ENCODE peak calls at places on chromosome 15, in ten cellular contexts. I is esophagus muscularis mucosa; L is H9; C is A549; X is endodermal cell; W is sigmoid colon; A is naive thymus-derived CD4-positive, alpha-beta T cell; H is OCI-LY7; O is adrenal gland; T is HepG2. Y is an unnamed sample.

GRCh38 chr15:48803877-48804276 is 7.0 kb downstream of the CEP152 start:
- DNase-seq in C (no peak), W (no peak), I (no peak), T (no peak), H (no peak), X (no peak), O (no peak), L (no peak), A (no peak), Y (no peak)

GRCh38 chr15:55742498-55742926 is 440 bp downstream of the PRTG start:
- DNase-seq in H (no peak), L (no peak), T (no peak), I (peak; percentile 91), W (peak; percentile 72), C (peak; percentile 41), O (peak; percentile 37), X (no peak), A (no peak), Y (no peak)

GRCh38 chr15:74954515-74954914 is 2.1 kb downstream of the RPP25 start:
- DNase-seq in W (no peak), I (no peak), C (no peak), A (no peak), L (no peak), H (no peak), X (peak; percentile 70), O (peak; percentile 89), T (no peak), Y (no peak)

GRCh38 chr15:90807074-90807646 is 61.2 kb upstream of the FURIN start:
- DNase-seq in X (no peak), H (no peak), O (no peak), A (no peak), I (no peak), W (no peak), C (no peak), T (no peak), L (no peak), Y (no peak)

GRCh38 chr15:26179906-26180305 is 316.8 kb upstream of the ATP10A start:
- DNase-seq in O (no peak), L (peak; percentile 91), W (no peak), T (peak; percentile 4), C (peak; percentile 1), I (peak; percentile 84), H (no peak), A (no peak), X (peak; percentile 88), Y (no peak)

GRCh38 chr15:38860253-38860652 is 295.6 kb upstream of the RASGRP1 start:
- DNase-seq in H (no peak), X (no peak), T (no peak), A (no peak), C (no peak), I (no peak), L (no peak), O (no peak), W (no peak), Y (no peak)

GRCh38 chr15:60626669-60627068 is 147.7 kb upstream of the ICE2 start:
- DNase-seq in W (no peak), A (no peak), H (no peak), X (no peak), L (no peak), O (no peak), I (peak; percentile 77), T (no peak), C (no peak), Y (no peak)

GRCh38 chr15:66603301-66604179 is 37.7 kb upstream of the LCTL start:
- DNase-seq in H (peak; percentile 83), O (peak; percentile 49), A (peak; percentile 22), T (peak; percentile 40), I (no peak), L (peak; percentile 82), C (peak; percentile 86), W (peak; percentile 73), X (peak; percentile 92), Y (peak; percentile 61)

GRCh38 chr15:87477759-87478687 is 778.5 kb downstream of the NTRK3 start:
- DNase-seq in H (no peak), L (peak; percentile 31), T (no peak), C (peak; percentile 58), O (peak; percentile 61), A (no peak), W (peak; percentile 64), X (peak; percentile 57), I (no peak), Y (no peak)

GRCh38 chr15:32778391-32779176 is 60.8 kb downstream of the GREM1 start:
- DNase-seq in X (no peak), T (no peak), O (no peak), L (no peak), A (no peak), I (no peak), C (no peak), W (no peak), H (no peak), Y (no peak)

DNA sequence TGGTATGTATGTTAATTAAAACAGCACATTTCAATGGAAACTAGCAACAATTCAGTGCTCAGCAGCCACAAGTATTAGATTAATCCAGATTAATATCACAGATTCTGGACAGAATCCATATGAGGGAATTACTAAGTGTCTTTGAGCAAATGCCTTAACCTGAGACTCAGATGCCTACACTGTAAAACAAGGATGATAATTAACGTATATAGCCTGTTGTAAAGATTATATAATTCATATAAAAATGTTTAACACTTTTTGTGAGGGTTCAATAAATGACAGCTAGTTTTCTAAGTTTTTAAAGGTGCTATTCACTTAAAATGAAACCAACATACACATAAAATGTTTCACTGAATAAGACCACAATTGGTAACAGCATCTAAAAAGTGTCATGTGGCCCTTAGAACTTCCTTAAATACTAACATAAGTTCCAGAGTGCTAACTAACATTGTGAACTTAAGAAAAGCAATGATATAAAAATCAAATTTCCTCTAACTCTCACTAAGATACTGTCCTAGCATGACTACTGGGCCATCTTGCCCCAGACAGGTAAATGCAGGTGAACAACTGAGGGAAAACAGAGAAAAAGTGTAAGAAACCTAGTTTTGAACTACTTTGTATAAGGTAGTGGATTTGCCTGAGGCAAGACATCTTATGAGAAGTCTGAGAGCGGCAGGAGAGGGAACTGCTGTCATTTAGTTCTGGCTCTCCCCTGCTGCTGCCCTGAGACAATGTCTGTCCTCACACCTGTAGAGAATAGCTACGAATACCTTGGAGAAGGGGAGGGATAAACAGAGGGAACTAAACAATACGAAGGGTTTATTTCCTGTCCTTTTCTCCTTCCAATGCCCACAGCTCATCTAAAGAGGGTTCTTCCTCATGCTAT is 151.3 kb downstream of the ADAM10 start:
- DNase-seq in H (no peak), C (no peak), I (no peak), O (no peak), X (peak; percentile 78), W (no peak), T (no peak), A (no peak), L (peak; percentile 33), Y (no peak)
- H3K27ac ChIP-seq in H (no peak overlapping the region), C (no peak overlapping the region), I (no peak overlapping the region), O (no peak overlapping the region), X (peak overlapping the region; percentile 21), W (no peak overlapping the region), T (no peak overlapping the region), A (no peak overlapping the region), L (no peak overlapping the region), Y (no peak overlapping the region)

DNA sequence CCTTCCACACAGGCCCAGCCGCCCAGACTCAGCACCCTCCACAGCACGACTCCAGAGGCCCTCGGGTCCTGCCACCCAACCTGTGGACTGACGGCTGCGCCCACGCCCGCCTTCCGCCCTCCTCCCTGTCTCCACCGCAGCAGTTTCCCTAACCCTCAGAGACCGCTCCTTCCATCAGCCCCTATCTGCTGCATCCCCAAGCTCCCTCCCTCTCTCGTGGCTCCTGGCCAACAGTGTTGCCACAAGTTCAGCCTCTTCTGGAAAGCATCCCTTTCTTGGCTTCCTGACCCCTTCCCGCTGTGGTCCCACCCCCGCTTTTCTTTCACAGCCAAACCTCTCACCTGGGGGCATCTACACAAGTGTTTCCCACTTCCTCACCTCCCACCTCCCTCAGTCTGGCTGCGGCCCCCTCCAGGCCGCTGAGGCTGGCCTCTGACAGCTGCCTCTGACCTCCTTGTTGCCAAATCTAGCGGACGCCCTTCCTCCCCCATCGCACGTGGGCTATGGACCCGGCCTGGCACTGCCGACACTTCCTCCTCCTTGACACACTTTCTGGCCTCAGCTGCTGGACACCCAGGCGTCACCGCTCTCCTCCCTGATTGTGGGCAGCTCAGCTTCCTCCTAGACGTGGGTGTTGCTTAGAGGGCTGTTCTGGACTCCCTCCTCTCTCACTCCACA is 168.8 kb upstream of the TLE3 start:
- DNase-seq in H (no peak), A (no peak), O (peak; percentile 73), C (no peak), L (no peak), T (no peak), W (peak; percentile 91), X (no peak), I (peak; percentile 94), Y (no peak)
- H3K4me1 ChIP-seq in H (peaks cover 53% of the 10 kb centered on the region), A (peaks cover 13% of the 10 kb centered on the region), O (peaks cover 44% of the 10 kb centered on the region), C (peaks cover 35% of the 10 kb centered on the region), L (no peaks in the 10 kb centered on the region), T (peaks cover 11% of the 10 kb centered on the region), W (peaks cover 76% of the 10 kb centered on the region), X (no peaks in the 10 kb centered on the region), I (peaks cover 74% of the 10 kb centered on the region), Y (peaks cover 21% of the 10 kb centered on the region)

GRCh38 chr15:64163662-64164362 is 990 bp upstream of the PPIB start:
- DNase-seq in C (no peak), X (peak; percentile 55), H (no peak), W (no peak), L (no peak), T (peak; percentile 62), O (peak; percentile 63), I (no peak), A (no peak), Y (no peak)

GRCh38 chr15:64166104-64166890 is 3.5 kb upstream of the PPIB start:
- DNase-seq in W (no peak), A (no peak), H (no peak), X (no peak), T (no peak), I (no peak), O (no peak), C (no peak), L (no peak), Y (no peak)

GRCh38 chr15:64162478-64162868 is 349 bp downstream of the PPIB start:
- DNase-seq in X (no peak), O (no peak), H (no peak), L (no peak), W (no peak), C (peak; percentile 46), T (no peak), I (no peak), A (no peak), Y (no peak)

GRCh38 chr15:64162869-64163661 is at the start of gene PPIB:
- DNase-seq in X (peak; percentile 99), C (peak; percentile 98), W (peak; percentile 99), T (peak; percentile 93), I (peak; percentile 99), O (peak; percentile 99), L (peak; percentile 97), A (peak; percentile 95), H (peak; percentile 98), Y (peak; percentile 94)

GRCh38 chr15:64164436-64164835 is 1.6 kb upstream of the PPIB start:
- DNase-seq in H (no peak), W (no peak), C (no peak), L (no peak), T (no peak), A (no peak), O (no peak), X (no peak), I (no peak), Y (no peak)
- H3K27ac ChIP-seq in H (no peak overlapping the region), W (no peak overlapping the region), C (no peak overlapping the region), L (no peak overlapping the region), T (peak overlapping the region; percentile 90), A (no peak overlapping the region), O (peak overlapping the region; percentile 77), X (no peak overlapping the region), I (no peak overlapping the region), Y (no peak overlapping the region)

DNA sequence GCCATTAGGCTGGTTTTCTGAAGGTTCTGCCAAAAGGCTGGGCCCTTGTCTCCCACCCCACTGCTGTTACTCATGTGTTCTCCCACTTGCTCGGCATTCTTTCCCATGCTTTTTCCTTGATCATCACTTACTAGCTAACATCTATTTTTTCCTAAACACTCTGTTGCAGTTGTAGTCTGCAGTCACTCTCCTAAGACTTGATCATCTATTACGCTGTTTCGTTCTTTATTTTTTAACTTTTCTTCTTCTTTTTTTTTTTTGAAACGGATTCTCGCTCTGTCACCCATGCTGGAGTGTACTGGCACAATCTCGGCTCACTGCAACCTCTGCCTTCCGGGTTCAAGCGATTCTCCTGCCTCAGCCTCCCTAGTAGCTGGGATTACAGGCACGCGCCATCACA is 176.3 kb downstream of the IGF1R start:
- DNase-seq in I (no peak), L (no peak), A (no peak), X (peak; percentile 20), C (no peak), W (no peak), T (no peak), O (no peak), H (no peak), Y (no peak)
- H3K4me1 ChIP-seq in I (peaks cover 8% of the 10 kb centered on the region), L (peaks cover 25% of the 10 kb centered on the region), A (no peaks in the 10 kb centered on the region), X (peaks cover 17% of the 10 kb centered on the region), C (peaks cover 21% of the 10 kb centered on the region), W (peaks cover 30% of the 10 kb centered on the region), T (peaks cover 11% of the 10 kb centered on the region), O (peaks cover 11% of the 10 kb centered on the region), H (no peaks in the 10 kb centered on the region), Y (no peaks in the 10 kb centered on the region)

Y was measured in CD8-positive, alpha-beta memory T cell.